ENCODE peak calls at places on chromosomes 1 and 21, in ten cellular contexts. One of them, this sample, is unnamed.

GRCh38 chr21:43603641-43604504 is 55.4 kb downstream of the HSF2BP start:
- DNase-seq in D721Med: no peak
- DNase-seq in kidney glomerular epithelial cell: no peak
- DNase-seq in HL-60: no peak
- DNase-seq in choroid plexus epithelial cell: peak
- DNase-seq in cardiac fibroblast: peak
- DNase-seq in fibroblast of lung: peak
- DNase-seq in EL: peak
- DNase-seq in foreskin fibroblast: peak
- DNase-seq in GM03348: peak
- DNase-seq in this sample: no peak

GRCh38 chr1:81731989-81732388 is 68.7 kb upstream of the ADGRL2 start:
- DNase-seq in D721Med: no peak
- DNase-seq in kidney glomerular epithelial cell: peak
- DNase-seq in HL-60: no peak
- DNase-seq in choroid plexus epithelial cell: peak
- DNase-seq in cardiac fibroblast: peak
- DNase-seq in fibroblast of lung: peak
- DNase-seq in EL: peak
- DNase-seq in foreskin fibroblast: no peak
- DNase-seq in GM03348: peak
- DNase-seq in this sample: no peak

GRCh38 chr1:212608956-212609700 is 567 bp downstream of the ATF3 start:
- DNase-seq in D721Med: peak
- DNase-seq in kidney glomerular epithelial cell: no peak
- DNase-seq in HL-60: peak
- DNase-seq in choroid plexus epithelial cell: peak
- DNase-seq in cardiac fibroblast: peak
- DNase-seq in fibroblast of lung: peak
- DNase-seq in EL: peak
- DNase-seq in foreskin fibroblast: no peak
- DNase-seq in GM03348: peak
- DNase-seq in this sample: peak

GRCh38 chr1:156608036-156608674 is 6.9 kb upstream of the GPATCH4 start:
- DNase-seq in D721Med: no peak
- DNase-seq in kidney glomerular epithelial cell: peak
- DNase-seq in HL-60: peak
- DNase-seq in choroid plexus epithelial cell: peak
- DNase-seq in cardiac fibroblast: peak
- DNase-seq in fibroblast of lung: peak
- DNase-seq in EL: peak
- DNase-seq in foreskin fibroblast: peak
- DNase-seq in GM03348: peak
- DNase-seq in this sample: no peak

GRCh38 chr1:177858222-177858894 is 111.5 kb downstream of the SEC16B start:
- DNase-seq in D721Med: no peak
- DNase-seq in kidney glomerular epithelial cell: peak
- DNase-seq in HL-60: no peak
- DNase-seq in choroid plexus epithelial cell: peak
- DNase-seq in cardiac fibroblast: peak
- DNase-seq in fibroblast of lung: peak
- DNase-seq in EL: peak
- DNase-seq in foreskin fibroblast: peak
- DNase-seq in GM03348: peak
- DNase-seq in this sample: no peak

GRCh38 chr1:204041232-204041767 is 31.6 kb upstream of the SOX13 start:
- DNase-seq in D721Med: no peak
- DNase-seq in kidney glomerular epithelial cell: peak
- DNase-seq in HL-60: no peak
- DNase-seq in choroid plexus epithelial cell: no peak
- DNase-seq in cardiac fibroblast: peak
- DNase-seq in fibroblast of lung: peak
- DNase-seq in EL: peak
- DNase-seq in foreskin fibroblast: peak
- DNase-seq in GM03348: peak
- DNase-seq in this sample: peak

GRCh38 chr21:17929514-17929913 is 110.4 kb upstream of the C21orf91 start:
- DNase-seq in D721Med: no peak
- DNase-seq in kidney glomerular epithelial cell: no peak
- DNase-seq in HL-60: no peak
- DNase-seq in choroid plexus epithelial cell: no peak
- DNase-seq in cardiac fibroblast: no peak
- DNase-seq in fibroblast of lung: no peak
- DNase-seq in EL: no peak
- DNase-seq in foreskin fibroblast: no peak
- DNase-seq in GM03348: no peak
- DNase-seq in this sample: no peak

GRCh38 chr1:109847251-109847650 is 63.4 kb upstream of the CSF1 start:
- DNase-seq in D721Med: no peak
- DNase-seq in kidney glomerular epithelial cell: no peak
- DNase-seq in HL-60: no peak
- DNase-seq in choroid plexus epithelial cell: no peak
- DNase-seq in cardiac fibroblast: no peak
- DNase-seq in fibroblast of lung: no peak
- DNase-seq in EL: no peak
- DNase-seq in foreskin fibroblast: no peak
- DNase-seq in GM03348: no peak
- DNase-seq in this sample: no peak

GRCh38 chr1:216210081-216210480 is 213.2 kb downstream of the USH2A start:
- DNase-seq in D721Med: no peak
- DNase-seq in kidney glomerular epithelial cell: no peak
- DNase-seq in HL-60: no peak
- DNase-seq in choroid plexus epithelial cell: peak
- DNase-seq in cardiac fibroblast: peak
- DNase-seq in fibroblast of lung: peak
- DNase-seq in EL: peak
- DNase-seq in foreskin fibroblast: peak
- DNase-seq in GM03348: no peak
- DNase-seq in this sample: no peak

GRCh38 chr1:204435886-204436271 is 24.3 kb upstream of the PPP1R15B start:
- DNase-seq in D721Med: no peak
- DNase-seq in kidney glomerular epithelial cell: no peak
- DNase-seq in HL-60: no peak
- DNase-seq in choroid plexus epithelial cell: no peak
- DNase-seq in cardiac fibroblast: no peak
- DNase-seq in fibroblast of lung: peak
- DNase-seq in EL: no peak
- DNase-seq in foreskin fibroblast: no peak
- DNase-seq in GM03348: peak
- DNase-seq in this sample: no peak

GRCh38 chr1:200917291-200917817 is 22.7 kb downstream of the INAVA start:
- DNase-seq in D721Med: no peak
- DNase-seq in kidney glomerular epithelial cell: no peak
- DNase-seq in HL-60: no peak
- DNase-seq in choroid plexus epithelial cell: no peak
- DNase-seq in cardiac fibroblast: no peak
- DNase-seq in fibroblast of lung: no peak
- DNase-seq in EL: no peak
- DNase-seq in foreskin fibroblast: no peak
- DNase-seq in GM03348: no peak
- DNase-seq in this sample: peak

GRCh38 chr1:218073062-218073461 is 212.0 kb upstream of the RRP15 start:
- DNase-seq in D721Med: no peak
- DNase-seq in kidney glomerular epithelial cell: no peak
- DNase-seq in HL-60: no peak
- DNase-seq in choroid plexus epithelial cell: no peak
- DNase-seq in cardiac fibroblast: no peak
- DNase-seq in fibroblast of lung: no peak
- DNase-seq in EL: no peak
- DNase-seq in foreskin fibroblast: no peak
- DNase-seq in GM03348: no peak
- DNase-seq in this sample: no peak

GRCh38 chr1:32816676-32817158 is 441 bp downstream of the YARS1 start:
- DNase-seq in D721Med: no peak
- DNase-seq in kidney glomerular epithelial cell: no peak
- DNase-seq in HL-60: peak
- DNase-seq in choroid plexus epithelial cell: peak
- DNase-seq in cardiac fibroblast: peak
- DNase-seq in fibroblast of lung: peak
- DNase-seq in EL: peak
- DNase-seq in foreskin fibroblast: peak
- DNase-seq in GM03348: peak
- DNase-seq in this sample: no peak

GRCh38 chr1:46723901-46724300 is 5.0 kb upstream of the EFCAB14 start:
- DNase-seq in D721Med: no peak
- DNase-seq in kidney glomerular epithelial cell: no peak
- DNase-seq in HL-60: no peak
- DNase-seq in choroid plexus epithelial cell: no peak
- DNase-seq in cardiac fibroblast: no peak
- DNase-seq in fibroblast of lung: no peak
- DNase-seq in EL: no peak
- DNase-seq in foreskin fibroblast: no peak
- DNase-seq in GM03348: no peak
- DNase-seq in this sample: no peak

GRCh38 chr21:45410151-45410864 is 5.3 kb downstream of the COL18A1 start:
- DNase-seq in D721Med: no peak
- DNase-seq in kidney glomerular epithelial cell: peak
- DNase-seq in HL-60: no peak
- DNase-seq in choroid plexus epithelial cell: peak
- DNase-seq in cardiac fibroblast: no peak
- DNase-seq in fibroblast of lung: peak
- DNase-seq in EL: no peak
- DNase-seq in foreskin fibroblast: no peak
- DNase-seq in GM03348: no peak
- DNase-seq in this sample: no peak

GRCh38 chr1:101314244-101314643 is 77.4 kb downstream of the S1PR1 start:
- DNase-seq in D721Med: no peak
- DNase-seq in kidney glomerular epithelial cell: peak
- DNase-seq in HL-60: no peak
- DNase-seq in choroid plexus epithelial cell: peak
- DNase-seq in cardiac fibroblast: peak
- DNase-seq in fibroblast of lung: peak
- DNase-seq in EL: peak
- DNase-seq in foreskin fibroblast: peak
- DNase-seq in GM03348: peak
- DNase-seq in this sample: no peak

GRCh38 chr1:30523055-30524020 is 200.0 kb downstream of the MATN1 start:
- DNase-seq in D721Med: no peak
- DNase-seq in kidney glomerular epithelial cell: peak
- DNase-seq in HL-60: no peak
- DNase-seq in choroid plexus epithelial cell: peak
- DNase-seq in cardiac fibroblast: peak
- DNase-seq in fibroblast of lung: peak
- DNase-seq in EL: peak
- DNase-seq in foreskin fibroblast: peak
- DNase-seq in GM03348: peak
- DNase-seq in this sample: peak

GRCh38 chr1:166910396-166910994 is 34.4 kb upstream of the TADA1 start:
- DNase-seq in D721Med: peak
- DNase-seq in kidney glomerular epithelial cell: peak
- DNase-seq in HL-60: peak
- DNase-seq in choroid plexus epithelial cell: peak
- DNase-seq in cardiac fibroblast: peak
- DNase-seq in fibroblast of lung: peak
- DNase-seq in EL: peak
- DNase-seq in foreskin fibroblast: peak
- DNase-seq in GM03348: peak
- DNase-seq in this sample: no peak

GRCh38 chr1:109838838-109839240 is 71.8 kb upstream of the CSF1 start:
- DNase-seq in D721Med: no peak
- DNase-seq in kidney glomerular epithelial cell: peak
- DNase-seq in HL-60: no peak
- DNase-seq in choroid plexus epithelial cell: peak
- DNase-seq in cardiac fibroblast: peak
- DNase-seq in fibroblast of lung: peak
- DNase-seq in EL: peak
- DNase-seq in foreskin fibroblast: peak
- DNase-seq in GM03348: peak
- DNase-seq in this sample: no peak

GRCh38 chr1:151782741-151783140 is 7.6 kb downstream of the TDRKH start:
- DNase-seq in D721Med: no peak
- DNase-seq in kidney glomerular epithelial cell: no peak
- DNase-seq in HL-60: no peak
- DNase-seq in choroid plexus epithelial cell: no peak
- DNase-seq in cardiac fibroblast: no peak
- DNase-seq in fibroblast of lung: no peak
- DNase-seq in EL: no peak
- DNase-seq in foreskin fibroblast: no peak
- DNase-seq in GM03348: no peak
- DNase-seq in this sample: no peak

GRCh38 chr1:25802915-25803314 is 2.9 kb downstream of the SELENON start:
- DNase-seq in D721Med: no peak
- DNase-seq in kidney glomerular epithelial cell: no peak
- DNase-seq in HL-60: peak
- DNase-seq in choroid plexus epithelial cell: no peak
- DNase-seq in cardiac fibroblast: no peak
- DNase-seq in fibroblast of lung: no peak
- DNase-seq in EL: no peak
- DNase-seq in foreskin fibroblast: no peak
- DNase-seq in GM03348: no peak
- DNase-seq in this sample: no peak

GRCh38 chr1:185998391-185998790 is 264.2 kb downstream of the HMCN1 start:
- DNase-seq in D721Med: no peak
- DNase-seq in kidney glomerular epithelial cell: no peak
- DNase-seq in HL-60: no peak
- DNase-seq in choroid plexus epithelial cell: no peak
- DNase-seq in cardiac fibroblast: no peak
- DNase-seq in fibroblast of lung: no peak
- DNase-seq in EL: no peak
- DNase-seq in foreskin fibroblast: no peak
- DNase-seq in GM03348: no peak
- DNase-seq in this sample: no peak

GRCh38 chr1:25690396-25690956 is 73.9 kb downstream of the MAN1C1 start:
- DNase-seq in D721Med: no peak
- DNase-seq in kidney glomerular epithelial cell: no peak
- DNase-seq in HL-60: no peak
- DNase-seq in choroid plexus epithelial cell: no peak
- DNase-seq in cardiac fibroblast: no peak
- DNase-seq in fibroblast of lung: no peak
- DNase-seq in EL: no peak
- DNase-seq in foreskin fibroblast: no peak
- DNase-seq in GM03348: no peak
- DNase-seq in this sample: peak

GRCh38 chr1:43300661-43301094 is at the start of gene TIE1:
- DNase-seq in D721Med: no peak
- DNase-seq in kidney glomerular epithelial cell: no peak
- DNase-seq in HL-60: no peak
- DNase-seq in choroid plexus epithelial cell: no peak
- DNase-seq in cardiac fibroblast: peak
- DNase-seq in fibroblast of lung: no peak
- DNase-seq in EL: no peak
- DNase-seq in foreskin fibroblast: no peak
- DNase-seq in GM03348: no peak
- DNase-seq in this sample: no peak

GRCh38 chr21:39319814-39320332 is 6.4 kb upstream of the BRWD1 start:
- DNase-seq in D721Med: no peak
- DNase-seq in kidney glomerular epithelial cell: no peak
- DNase-seq in HL-60: no peak
- DNase-seq in choroid plexus epithelial cell: no peak
- DNase-seq in cardiac fibroblast: peak
- DNase-seq in fibroblast of lung: no peak
- DNase-seq in EL: no peak
- DNase-seq in foreskin fibroblast: no peak
- DNase-seq in GM03348: peak
- DNase-seq in this sample: no peak

GRCh38 chr1:8152731-8153702 is 126.9 kb upstream of the ERRFI1 start:
- DNase-seq in D721Med: no peak
- DNase-seq in kidney glomerular epithelial cell: no peak
- DNase-seq in HL-60: no peak
- DNase-seq in choroid plexus epithelial cell: no peak
- DNase-seq in cardiac fibroblast: no peak
- DNase-seq in fibroblast of lung: no peak
- DNase-seq in EL: no peak
- DNase-seq in foreskin fibroblast: no peak
- DNase-seq in GM03348: no peak
- DNase-seq in this sample: no peak

GRCh38 chr1:9164537-9164910 is 35.6 kb upstream of the GPR157 start:
- DNase-seq in D721Med: no peak
- DNase-seq in kidney glomerular epithelial cell: no peak
- DNase-seq in HL-60: no peak
- DNase-seq in choroid plexus epithelial cell: no peak
- DNase-seq in cardiac fibroblast: no peak
- DNase-seq in fibroblast of lung: peak
- DNase-seq in EL: peak
- DNase-seq in foreskin fibroblast: no peak
- DNase-seq in GM03348: no peak
- DNase-seq in this sample: no peak

GRCh38 chr1:207811920-207812720 is 60.3 kb downstream of the CD46 start:
- DNase-seq in D721Med: no peak
- DNase-seq in kidney glomerular epithelial cell: no peak
- DNase-seq in HL-60: no peak
- DNase-seq in choroid plexus epithelial cell: peak
- DNase-seq in cardiac fibroblast: peak
- DNase-seq in fibroblast of lung: no peak
- DNase-seq in EL: peak
- DNase-seq in foreskin fibroblast: no peak
- DNase-seq in GM03348: no peak
- DNase-seq in this sample: peak

This sample was measured in mesenteric fat pad.